ENCODE peak calls at places on chromosomes 7 and 10, in eight cellular contexts. One of them, this sample, is unnamed.

GRCh38 chr10:110392860-110393732 is 88.4 kb upstream of the SMNDC1 start:
- DNase-seq in left lung: no peak
- DNase-seq in progenitor cell of endocrine pancreas: no peak
- DNase-seq in cardiac fibroblast: peak
- DNase-seq in transverse colon: peak
- DNase-seq in choroid plexus epithelial cell: peak
- DNase-seq in fibroblast of mammary gland: peak
- DNase-seq in GM12865: no peak
- DNase-seq in this sample: peak

GRCh38 chr7:1742555-1743303 is 72.7 kb downstream of the ELFN1 start:
- DNase-seq in cardiac fibroblast: peak
- DNase-seq in left lung: no peak
- DNase-seq in choroid plexus epithelial cell: peak
- DNase-seq in fibroblast of mammary gland: peak
- DNase-seq in progenitor cell of endocrine pancreas: no peak
- DNase-seq in GM12865: no peak
- DNase-seq in transverse colon: peak
- DNase-seq in this sample: peak

GRCh38 chr10:89382757-89383156 is 4.9 kb downstream of the IFIT1B start:
- DNase-seq in left lung: no peak
- DNase-seq in choroid plexus epithelial cell: peak
- DNase-seq in transverse colon: no peak
- DNase-seq in progenitor cell of endocrine pancreas: no peak
- DNase-seq in GM12865: no peak
- DNase-seq in cardiac fibroblast: no peak
- DNase-seq in fibroblast of mammary gland: no peak
- DNase-seq in this sample: no peak

GRCh38 chr10:114322344-114322743 is 82.0 kb downstream of the AFAP1L2 start:
- DNase-seq in cardiac fibroblast: no peak
- DNase-seq in left lung: no peak
- DNase-seq in fibroblast of mammary gland: no peak
- DNase-seq in progenitor cell of endocrine pancreas: no peak
- DNase-seq in transverse colon: no peak
- DNase-seq in GM12865: no peak
- DNase-seq in choroid plexus epithelial cell: peak
- DNase-seq in this sample: no peak

GRCh38 chr7:102837802-102838201 is 75.0 kb upstream of the LRRC17 start:
- DNase-seq in choroid plexus epithelial cell: no peak
- DNase-seq in progenitor cell of endocrine pancreas: no peak
- DNase-seq in cardiac fibroblast: no peak
- DNase-seq in fibroblast of mammary gland: no peak
- DNase-seq in left lung: no peak
- DNase-seq in GM12865: no peak
- DNase-seq in transverse colon: no peak
- DNase-seq in this sample: no peak

GRCh38 chr7:96538632-96539031 is 171.0 kb downstream of the SEM1 start:
- DNase-seq in progenitor cell of endocrine pancreas: no peak
- DNase-seq in choroid plexus epithelial cell: no peak
- DNase-seq in left lung: no peak
- DNase-seq in transverse colon: no peak
- DNase-seq in cardiac fibroblast: no peak
- DNase-seq in fibroblast of mammary gland: no peak
- DNase-seq in GM12865: no peak
- DNase-seq in this sample: no peak

GRCh38 chr7:131255242-131255641 is 72.4 kb upstream of the MKLN1 start:
- DNase-seq in left lung: no peak
- DNase-seq in fibroblast of mammary gland: no peak
- DNase-seq in transverse colon: no peak
- DNase-seq in cardiac fibroblast: no peak
- DNase-seq in GM12865: no peak
- DNase-seq in choroid plexus epithelial cell: no peak
- DNase-seq in progenitor cell of endocrine pancreas: no peak
- DNase-seq in this sample: no peak

GRCh38 chr7:21927693-21928092 is 18.0 kb downstream of the CDCA7L start:
- DNase-seq in fibroblast of mammary gland: no peak
- DNase-seq in cardiac fibroblast: no peak
- DNase-seq in left lung: no peak
- DNase-seq in GM12865: no peak
- DNase-seq in progenitor cell of endocrine pancreas: no peak
- DNase-seq in choroid plexus epithelial cell: no peak
- DNase-seq in transverse colon: no peak
- DNase-seq in this sample: no peak

GRCh38 chr10:3145366-3145765 is 27.2 kb downstream of the PITRM1 start:
- DNase-seq in left lung: no peak
- DNase-seq in GM12865: no peak
- DNase-seq in cardiac fibroblast: no peak
- DNase-seq in progenitor cell of endocrine pancreas: no peak
- DNase-seq in fibroblast of mammary gland: no peak
- DNase-seq in transverse colon: no peak
- DNase-seq in choroid plexus epithelial cell: no peak
- DNase-seq in this sample: no peak

GRCh38 chr10:44966816-44967509 is 7.4 kb downstream of the RASSF4 start:
- DNase-seq in cardiac fibroblast: no peak
- DNase-seq in left lung: no peak
- DNase-seq in GM12865: no peak
- DNase-seq in progenitor cell of endocrine pancreas: no peak
- DNase-seq in choroid plexus epithelial cell: peak
- DNase-seq in fibroblast of mammary gland: no peak
- DNase-seq in transverse colon: no peak
- DNase-seq in this sample: no peak

GRCh38 chr7:35971133-35971995 is 170.5 kb downstream of the SEPTIN7 start:
- DNase-seq in cardiac fibroblast: no peak
- DNase-seq in fibroblast of mammary gland: no peak
- DNase-seq in transverse colon: no peak
- DNase-seq in choroid plexus epithelial cell: peak
- DNase-seq in GM12865: no peak
- DNase-seq in left lung: peak
- DNase-seq in progenitor cell of endocrine pancreas: no peak
- DNase-seq in this sample: no peak
- TF ChIP-seq CTCF in cardiac fibroblast: no peak
- TF ChIP-seq CTCF in fibroblast of mammary gland: no peak
- TF ChIP-seq CTCF in transverse colon: peak
- TF ChIP-seq CTCF in choroid plexus epithelial cell: peak
- TF ChIP-seq CTCF in GM12865: peak
- TF ChIP-seq CTCF in left lung: peak
- TF ChIP-seq CTCF in progenitor cell of endocrine pancreas: no peak
- TF ChIP-seq CTCF in this sample: no peak

GRCh38 chr10:124249196-124249595 is 155.8 kb upstream of the CHST15 start:
- DNase-seq in transverse colon: peak
- DNase-seq in GM12865: no peak
- DNase-seq in left lung: no peak
- DNase-seq in progenitor cell of endocrine pancreas: no peak
- DNase-seq in choroid plexus epithelial cell: no peak
- DNase-seq in cardiac fibroblast: no peak
- DNase-seq in fibroblast of mammary gland: no peak
- DNase-seq in this sample: no peak

GRCh38 chr10:124249812-124250432 is 156.5 kb upstream of the CHST15 start:
- DNase-seq in fibroblast of mammary gland: no peak
- DNase-seq in choroid plexus epithelial cell: peak
- DNase-seq in cardiac fibroblast: no peak
- DNase-seq in transverse colon: peak
- DNase-seq in left lung: no peak
- DNase-seq in progenitor cell of endocrine pancreas: no peak
- DNase-seq in GM12865: peak
- DNase-seq in this sample: no peak

GRCh38 chr10:124248056-124248455 is 154.7 kb upstream of the CHST15 start:
- DNase-seq in cardiac fibroblast: no peak
- DNase-seq in transverse colon: peak
- DNase-seq in fibroblast of mammary gland: no peak
- DNase-seq in left lung: no peak
- DNase-seq in choroid plexus epithelial cell: no peak
- DNase-seq in progenitor cell of endocrine pancreas: no peak
- DNase-seq in GM12865: no peak
- DNase-seq in this sample: no peak

GRCh38 chr10:124250506-124250905 is 157.1 kb upstream of the CHST15 start:
- DNase-seq in transverse colon: peak
- DNase-seq in cardiac fibroblast: no peak
- DNase-seq in choroid plexus epithelial cell: no peak
- DNase-seq in GM12865: no peak
- DNase-seq in fibroblast of mammary gland: no peak
- DNase-seq in progenitor cell of endocrine pancreas: no peak
- DNase-seq in left lung: no peak
- DNase-seq in this sample: no peak

GRCh38 chr10:124248646-124249045 is 155.2 kb upstream of the CHST15 start:
- DNase-seq in left lung: no peak
- DNase-seq in cardiac fibroblast: no peak
- DNase-seq in progenitor cell of endocrine pancreas: no peak
- DNase-seq in GM12865: peak
- DNase-seq in fibroblast of mammary gland: no peak
- DNase-seq in choroid plexus epithelial cell: no peak
- DNase-seq in transverse colon: peak
- DNase-seq in this sample: no peak
- TF ChIP-seq CTCF in left lung: no peak
- TF ChIP-seq CTCF in cardiac fibroblast: no peak
- TF ChIP-seq CTCF in progenitor cell of endocrine pancreas: no peak
- TF ChIP-seq CTCF in GM12865: no peak
- TF ChIP-seq CTCF in fibroblast of mammary gland: no peak
- TF ChIP-seq CTCF in choroid plexus epithelial cell: no peak
- TF ChIP-seq CTCF in transverse colon: no peak
- TF ChIP-seq CTCF in this sample: no peak

GRCh38 chr10:101602767-101603398 is 14.8 kb downstream of the DPCD start:
- DNase-seq in cardiac fibroblast: peak
- DNase-seq in GM12865: peak
- DNase-seq in transverse colon: peak
- DNase-seq in fibroblast of mammary gland: peak
- DNase-seq in left lung: peak
- DNase-seq in choroid plexus epithelial cell: peak
- DNase-seq in progenitor cell of endocrine pancreas: peak
- DNase-seq in this sample: peak
- TF ChIP-seq CTCF in cardiac fibroblast: peak
- TF ChIP-seq CTCF in GM12865: peak
- TF ChIP-seq CTCF in transverse colon: peak
- TF ChIP-seq CTCF in fibroblast of mammary gland: peak
- TF ChIP-seq CTCF in left lung: peak
- TF ChIP-seq CTCF in choroid plexus epithelial cell: peak
- TF ChIP-seq CTCF in progenitor cell of endocrine pancreas: peak
- TF ChIP-seq CTCF in this sample: peak

GRCh38 chr7:8433477-8434289 is at the start of gene NXPH1:
- DNase-seq in cardiac fibroblast: no peak
- DNase-seq in transverse colon: no peak
- DNase-seq in progenitor cell of endocrine pancreas: peak
- DNase-seq in fibroblast of mammary gland: no peak
- DNase-seq in choroid plexus epithelial cell: no peak
- DNase-seq in left lung: peak
- DNase-seq in GM12865: peak
- DNase-seq in this sample: no peak
- TF ChIP-seq CTCF in cardiac fibroblast: no peak
- TF ChIP-seq CTCF in transverse colon: no peak
- TF ChIP-seq CTCF in progenitor cell of endocrine pancreas: peak
- TF ChIP-seq CTCF in fibroblast of mammary gland: no peak
- TF ChIP-seq CTCF in choroid plexus epithelial cell: no peak
- TF ChIP-seq CTCF in left lung: no peak
- TF ChIP-seq CTCF in GM12865: no peak
- TF ChIP-seq CTCF in this sample: no peak

DNA sequence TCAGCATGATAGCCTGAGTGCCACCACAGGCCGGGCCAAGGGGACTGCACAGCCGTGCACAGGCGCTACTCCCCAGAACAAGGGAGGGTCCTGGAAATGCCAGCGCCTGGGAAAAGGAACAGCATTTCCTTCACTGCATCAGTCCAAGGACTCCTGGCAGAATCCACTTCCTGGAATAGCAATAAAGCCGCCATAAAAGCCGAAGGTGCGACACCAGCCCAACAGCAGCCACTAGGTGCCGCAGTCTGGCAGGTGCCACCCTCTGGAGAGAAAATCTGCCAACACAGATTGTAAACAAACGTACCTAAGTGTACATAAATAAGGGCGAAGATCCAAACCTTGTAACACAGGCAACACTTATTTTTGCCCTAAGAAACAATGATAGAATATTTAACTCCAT is 22.3 kb downstream of the VOPP1 start:
- DNase-seq in left lung: no peak
- DNase-seq in progenitor cell of endocrine pancreas: no peak
- DNase-seq in fibroblast of mammary gland: no peak
- DNase-seq in choroid plexus epithelial cell: no peak
- DNase-seq in cardiac fibroblast: no peak
- DNase-seq in transverse colon: peak
- DNase-seq in GM12865: peak
- DNase-seq in this sample: no peak
- TF ChIP-seq CTCF in left lung: no peak
- TF ChIP-seq CTCF in progenitor cell of endocrine pancreas: no peak
- TF ChIP-seq CTCF in fibroblast of mammary gland: no peak
- TF ChIP-seq CTCF in choroid plexus epithelial cell: no peak
- TF ChIP-seq CTCF in cardiac fibroblast: no peak
- TF ChIP-seq CTCF in transverse colon: peak
- TF ChIP-seq CTCF in GM12865: peak
- TF ChIP-seq CTCF in this sample: no peak

DNA sequence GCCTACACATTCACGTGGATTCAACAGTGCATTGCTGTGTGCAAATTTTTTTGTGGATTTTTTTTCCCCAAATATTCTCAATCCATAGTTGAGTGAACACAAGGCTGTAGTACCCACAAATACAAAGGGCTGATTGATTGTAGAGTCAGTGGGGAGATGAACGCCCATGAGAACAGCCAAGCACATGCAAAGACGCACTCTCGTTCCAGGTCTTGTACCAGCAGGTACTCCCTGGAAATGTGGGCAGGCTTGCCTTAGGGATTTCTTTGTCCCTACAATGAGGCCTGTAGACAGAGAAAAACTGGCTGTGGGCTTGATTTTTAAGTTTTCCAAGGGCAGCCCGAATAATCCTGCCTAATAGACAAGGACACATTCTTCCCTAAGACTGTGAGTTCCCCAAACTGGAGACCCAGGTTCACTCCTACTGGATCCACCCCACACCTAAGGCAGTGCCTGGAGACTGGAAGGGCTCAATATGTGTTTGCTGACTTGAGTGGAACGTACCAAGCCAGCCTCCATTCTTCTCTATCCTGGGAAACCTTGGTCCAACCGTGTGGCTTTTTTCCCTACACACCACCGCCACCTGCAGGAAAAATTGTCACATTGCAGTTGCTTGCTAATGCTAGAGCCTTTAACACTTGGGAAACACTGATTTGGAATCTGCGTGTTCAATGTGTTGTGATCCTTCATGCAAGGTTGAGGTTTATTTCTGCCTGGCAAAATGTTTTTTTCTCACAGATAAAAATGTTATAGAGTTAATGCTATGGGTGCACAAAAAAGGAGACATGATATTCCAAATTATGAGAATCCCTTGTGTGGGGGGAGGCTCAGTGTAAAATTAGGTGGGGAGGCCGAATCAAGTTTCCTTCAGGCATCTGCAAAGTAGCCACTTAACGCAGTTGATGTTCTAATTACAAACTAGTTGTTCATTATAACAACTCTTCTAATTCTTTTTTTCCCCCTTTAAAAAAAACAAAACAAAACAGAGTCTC is 49.3 kb downstream of the PPP1R17 start:
- DNase-seq in cardiac fibroblast: peak
- DNase-seq in progenitor cell of endocrine pancreas: peak
- DNase-seq in transverse colon: peak
- DNase-seq in fibroblast of mammary gland: peak
- DNase-seq in choroid plexus epithelial cell: peak
- DNase-seq in GM12865: peak
- DNase-seq in left lung: no peak
- DNase-seq in this sample: peak
- TF ChIP-seq CTCF in cardiac fibroblast: peak
- TF ChIP-seq CTCF in progenitor cell of endocrine pancreas: peak
- TF ChIP-seq CTCF in transverse colon: peak
- TF ChIP-seq CTCF in fibroblast of mammary gland: peak
- TF ChIP-seq CTCF in choroid plexus epithelial cell: peak
- TF ChIP-seq CTCF in GM12865: peak
- TF ChIP-seq CTCF in left lung: peak
- TF ChIP-seq CTCF in this sample: peak

This sample was measured in fibroblast of the aortic adventitia.